ENCODE peak calls at places on chromosomes 5 and 9, in ten cellular contexts. L, Q, N, S, P, R, O, D, U and V are unnamed samples.

GRCh38 chr5:65624570-65625555 is at the start of the genes SHLD3 and TRAPPC13:
- DNase-seq in L (peak; percentile 85), Q (peak; percentile 87), N (peak; percentile 52), S (peak; percentile 92), P (peak; percentile 68), R (peak; percentile 89), O (peak; percentile 56), D (peak; percentile 80), U (peak; percentile 88), V (peak; percentile 73)

GRCh38 chr5:107389769-107390168 is 281.0 kb downstream of the EFNA5 start:
- DNase-seq in L (no peak), Q (no peak), N (no peak), S (no peak), P (no peak), R (no peak), O (no peak), D (no peak), U (no peak), V (no peak)

GRCh38 chr9:115135786-115136185 is 17.8 kb upstream of the TNC start:
- DNase-seq in L (no peak), Q (no peak), N (no peak), S (no peak), P (no peak), R (no peak), O (no peak), D (no peak), U (no peak), V (no peak)

GRCh38 chr5:85602843-85603242 is 1014.9 kb upstream of the COX7C start:
- DNase-seq in L (no peak), Q (no peak), N (no peak), S (no peak), P (no peak), R (no peak), O (no peak), D (no peak), U (no peak), V (no peak)

GRCh38 chr9:121756477-121757285 is 105.2 kb downstream of the DAB2IP start:
- DNase-seq in L (no peak), Q (no peak), N (no peak), S (no peak), P (no peak), R (no peak), O (no peak), D (no peak), U (no peak), V (no peak)

GRCh38 chr5:140882591-140882899 is 621 bp downstream of the PCDHA13 start:
- DNase-seq in L (no peak), Q (no peak), N (no peak), S (peak; percentile 80), P (no peak), R (peak; percentile 10), O (no peak), D (no peak), U (no peak), V (no peak)

GRCh38 chr9:23841304-23841703 is 15.3 kb upstream of the ELAVL2 start:
- DNase-seq in L (no peak), Q (no peak), N (no peak), S (no peak), P (no peak), R (no peak), O (no peak), D (no peak), U (no peak), V (no peak)

GRCh38 chr9:94802795-94803194 is 76.3 kb downstream of the AOPEP start:
- DNase-seq in L (no peak), Q (no peak), N (no peak), S (peak; percentile 42), P (no peak), R (no peak), O (no peak), D (no peak), U (peak; percentile 75), V (no peak)

GRCh38 chr9:128358861-128359260 is 12.3 kb upstream of the URM1 start:
- DNase-seq in L (no peak), Q (no peak), N (no peak), S (no peak), P (no peak), R (no peak), O (no peak), D (no peak), U (no peak), V (no peak)

DNA sequence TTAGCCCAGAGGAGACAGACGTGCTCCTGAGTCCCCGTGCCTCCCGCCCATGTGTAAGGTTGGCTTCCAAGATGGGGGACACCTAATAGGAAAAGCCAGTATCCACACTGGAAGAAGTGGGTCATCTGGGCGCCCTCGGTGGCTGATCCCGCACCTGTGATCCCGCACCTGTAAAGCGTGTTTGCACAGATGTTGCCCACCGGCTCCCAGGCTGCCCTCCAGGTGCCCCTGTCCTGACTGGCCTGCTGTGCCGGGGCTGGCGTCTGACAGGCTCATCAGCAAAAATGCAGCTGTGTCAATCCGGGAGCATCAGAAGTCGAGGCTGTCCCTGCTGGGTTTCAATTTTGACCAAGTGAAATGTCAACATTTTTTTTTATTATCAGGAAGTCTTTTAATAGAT is 88.5 kb downstream of the IRX1 start:
- DNase-seq in L (no peak), Q (no peak), N (no peak), S (no peak), P (no peak), R (no peak), O (no peak), D (no peak), U (no peak), V (no peak)
- TF ChIP-seq CTCF in L (no peak), Q (no peak), N (no peak), S (no peak), P (no peak), R (no peak), O (no peak), D (no peak), U (no peak), V (no peak)

GRCh38 chr5:139393497-139394122 is 1.3 kb downstream of the PROB1 start:
- DNase-seq in L (no peak), Q (no peak), N (no peak), S (no peak), P (no peak), R (no peak), O (no peak), D (no peak), U (peak; percentile 50), V (no peak)

GRCh38 chr5:139394123-139394653 is 716 bp downstream of the PROB1 start:
- DNase-seq in L (no peak), Q (peak; percentile 75), N (no peak), S (peak; percentile 91), P (peak; percentile 69), R (peak; percentile 74), O (no peak), D (no peak), U (peak; percentile 80), V (no peak)

GRCh38 chr5:139391570-139392323 is 2.0 kb upstream of the MZB1 start:
- DNase-seq in L (no peak), Q (no peak), N (no peak), S (no peak), P (no peak), R (no peak), O (no peak), D (no peak), U (peak; percentile 58), V (no peak)

GRCh38 chr5:139392324-139392677 is 2.6 kb upstream of the MZB1 start:
- DNase-seq in L (no peak), Q (no peak), N (no peak), S (no peak), P (no peak), R (no peak), O (no peak), D (no peak), U (no peak), V (no peak)

GRCh38 chr5:139392678-139393496 is 2.0 kb downstream of the PROB1 start:
- DNase-seq in L (no peak), Q (peak; percentile 78), N (no peak), S (peak; percentile 96), P (peak; percentile 68), R (peak; percentile 66), O (no peak), D (no peak), U (peak; percentile 94), V (no peak)
- TF ChIP-seq CTCF in L (no peak), Q (peak; percentile 38), N (peak; percentile 65), S (peak; percentile 86), P (no peak), R (peak; percentile 58), O (peak; percentile 62), D (peak; percentile 40), U (peak; percentile 97), V (peak; percentile 80)

GRCh38 chr5:11892832-11893231 is 11.4 kb downstream of the CTNND2 start:
- DNase-seq in L (no peak), Q (no peak), N (no peak), S (no peak), P (no peak), R (no peak), O (no peak), D (no peak), U (no peak), V (no peak)
- TF ChIP-seq CTCF in L (no peak), Q (no peak), N (no peak), S (no peak), P (no peak), R (no peak), O (no peak), D (no peak), U (no peak), V (no peak)

GRCh38 chr9:123434619-123435240 is 78.7 kb downstream of the CRB2 start:
- DNase-seq in L (no peak), Q (no peak), N (no peak), S (peak; percentile 88), P (no peak), R (peak; percentile 45), O (no peak), D (no peak), U (no peak), V (no peak)
- TF ChIP-seq CTCF in L (no peak), Q (no peak), N (peak; percentile 10), S (peak; percentile 74), P (no peak), R (no peak), O (no peak), D (no peak), U (no peak), V (peak; percentile 39)

DNA sequence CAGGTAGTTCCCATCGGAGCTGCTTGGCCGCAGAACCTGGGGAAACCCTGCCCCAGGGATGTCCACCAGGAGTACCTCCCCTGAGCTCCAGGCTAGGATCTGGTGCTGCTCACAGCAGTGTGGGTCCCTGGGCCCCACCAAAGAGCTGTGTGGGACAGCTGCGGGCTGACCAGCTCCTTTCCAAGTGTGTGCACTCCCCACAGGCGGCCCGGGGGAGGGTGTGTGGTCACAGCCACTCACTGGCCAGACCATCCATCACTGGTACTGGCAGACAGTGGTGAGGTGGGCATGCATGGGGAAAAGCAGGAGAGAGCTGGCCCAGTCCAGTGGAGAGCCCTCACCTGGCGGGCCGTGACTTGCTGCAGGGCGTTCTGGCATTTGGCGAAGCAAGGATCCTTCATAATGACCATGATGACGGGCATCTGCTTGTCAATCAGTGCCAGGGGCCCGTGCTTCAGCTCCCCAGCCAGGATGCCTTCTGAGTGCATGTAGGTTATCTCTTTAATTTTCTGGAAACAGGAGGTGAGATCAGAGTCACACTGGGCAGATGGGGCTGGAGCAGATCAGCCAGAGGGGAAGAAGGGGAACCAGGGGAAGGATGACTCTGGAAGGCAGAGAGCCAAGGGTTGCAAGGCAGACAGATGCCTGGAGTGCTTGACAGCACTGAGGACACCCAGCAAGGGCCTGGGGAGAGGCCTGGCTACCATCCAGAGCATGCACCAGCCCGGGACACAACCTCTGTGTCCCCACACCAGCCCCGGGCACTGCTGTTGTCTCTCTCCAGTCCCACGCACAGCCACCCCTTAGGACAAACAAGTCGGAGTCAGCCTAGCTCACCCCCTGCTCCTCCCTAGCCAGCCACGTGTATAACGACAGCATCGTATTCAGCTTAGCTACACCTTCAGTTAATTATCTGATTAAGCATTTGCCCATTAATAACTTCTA is 12.8 kb upstream of the MAPK9 start:
- DNase-seq in L (no peak), Q (no peak), N (no peak), S (no peak), P (no peak), R (no peak), O (no peak), D (no peak), U (no peak), V (no peak)
- TF ChIP-seq CTCF in L (no peak), Q (no peak), N (no peak), S (no peak), P (no peak), R (no peak), O (no peak), D (no peak), U (no peak), V (no peak)